ENCODE peak calls at places on chromosomes 2 and 18, in ten cellular contexts. T is Calu3; V is GM12892; J is iris pigment epithelial cell; M is trophoblast cell; Q is activated CD4-positive, CD25-positive, alpha-beta regulatory T cell; P is central memory CD8-positive, alpha-beta T cell; W is upper lobe of right lung; G is NCI-H1092; X is EL. K is an unnamed sample.

GRCh38 chr2:16525265-16525887 is 140.3 kb downstream of the CYRIA start:
- DNase-seq in T (peak), V (no peak), J (peak), M (peak), Q (no peak), P (no peak), W (no peak), G (no peak), X (no peak), K (peak)

GRCh38 chr18:310042-310441 is 42.2 kb upstream of the THOC1 start:
- DNase-seq in T (no peak), V (no peak), J (no peak), M (no peak), Q (no peak), P (no peak), W (no peak), G (no peak), X (no peak), K (no peak)

GRCh38 chr2:50712569-50712968 is 319.4 kb downstream of the NRXN1 start:
- DNase-seq in T (no peak), V (no peak), J (no peak), M (no peak), Q (no peak), P (no peak), W (no peak), G (no peak), X (no peak), K (no peak)

GRCh38 chr18:79988925-79989361 is 580 bp upstream of the TXNL4A start:
- DNase-seq in T (no peak), V (no peak), J (peak), M (peak), Q (no peak), P (no peak), W (peak), G (no peak), X (peak), K (peak)

GRCh38 chr2:69559696-69560482 is 83.7 kb downstream of the AAK1 start:
- DNase-seq in T (peak), V (no peak), J (peak), M (peak), Q (no peak), P (no peak), W (no peak), G (no peak), X (peak), K (peak)

GRCh38 chr2:151241224-151241623 is 20.4 kb downstream of the RBM43 start:
- DNase-seq in T (no peak), V (no peak), J (peak), M (peak), Q (no peak), P (no peak), W (no peak), G (no peak), X (peak), K (no peak)

GRCh38 chr2:28185881-28186280 is 206.8 kb upstream of the FOSL2 start:
- DNase-seq in T (no peak), V (no peak), J (peak), M (peak), Q (no peak), P (no peak), W (no peak), G (no peak), X (peak), K (peak)

GRCh38 chr18:31102020-31102684 is at the start of gene DSC2:
- DNase-seq in T (peak), V (no peak), J (no peak), M (peak), Q (no peak), P (no peak), W (peak), G (no peak), X (no peak), K (peak)

GRCh38 chr18:28114472-28114871 is 62.5 kb downstream of the CDH2 start:
- DNase-seq in T (no peak), V (no peak), J (peak), M (no peak), Q (no peak), P (no peak), W (no peak), G (no peak), X (peak), K (peak)

GRCh38 chr2:104378853-104379374 is 475.0 kb upstream of the POU3F3 start:
- DNase-seq in T (no peak), V (no peak), J (no peak), M (no peak), Q (no peak), P (no peak), W (no peak), G (peak), X (no peak), K (no peak)

GRCh38 chr18:79792988-79793355 is 4.8 kb upstream of the KCNG2 start:
- DNase-seq in T (no peak), V (no peak), J (no peak), M (no peak), Q (no peak), P (no peak), W (peak), G (no peak), X (no peak), K (no peak)

GRCh38 chr2:237998530-237998929 is 31.7 kb downstream of the UBE2F start:
- DNase-seq in T (no peak), V (no peak), J (peak), M (peak), Q (no peak), P (no peak), W (no peak), G (no peak), X (no peak), K (peak)

GRCh38 chr2:10668402-10669012 is 21.3 kb downstream of the NOL10 start:
- DNase-seq in T (peak), V (no peak), J (peak), M (peak), Q (no peak), P (no peak), W (no peak), G (peak), X (peak), K (peak)

GRCh38 chr2:151774506-151774905 is 40.2 kb upstream of the NEB start:
- DNase-seq in T (no peak), V (no peak), J (peak), M (no peak), Q (no peak), P (no peak), W (no peak), G (no peak), X (peak), K (peak)

GRCh38 chr18:9736942-9737813 is 29.1 kb downstream of the RAB31 start:
- DNase-seq in T (peak), V (no peak), J (no peak), M (no peak), Q (no peak), P (no peak), W (no peak), G (peak), X (peak), K (peak)

GRCh38 chr18:28185121-28185520 is 8.2 kb upstream of the CDH2 start:
- DNase-seq in T (no peak), V (no peak), J (no peak), M (no peak), Q (no peak), P (no peak), W (no peak), G (no peak), X (no peak), K (no peak)

GRCh38 chr18:12858961-12859360 is 25.1 kb downstream of the PTPN2 start:
- DNase-seq in T (no peak), V (no peak), J (no peak), M (no peak), Q (no peak), P (no peak), W (no peak), G (no peak), X (no peak), K (no peak)

GRCh38 chr18:39480494-39481245 is 1915.1 kb upstream of the CELF4 start:
- DNase-seq in T (no peak), V (no peak), J (no peak), M (no peak), Q (no peak), P (no peak), W (no peak), G (no peak), X (no peak), K (peak)

GRCh38 chr2:8120979-8121825 is 560.7 kb upstream of the ID2 start:
- DNase-seq in T (no peak), V (no peak), J (peak), M (peak), Q (no peak), P (no peak), W (no peak), G (no peak), X (peak), K (peak)

GRCh38 chr2:239290618-239291504 is 110.0 kb downstream of the HDAC4 start:
- DNase-seq in T (no peak), V (no peak), J (no peak), M (no peak), Q (no peak), P (no peak), W (peak), G (no peak), X (no peak), K (peak)

GRCh38 chr2:54945401-54946219 is 104.6 kb downstream of the RTN4 start:
- DNase-seq in T (no peak), V (no peak), J (peak), M (no peak), Q (no peak), P (no peak), W (no peak), G (no peak), X (peak), K (peak)

GRCh38 chr2:154637426-154637825 is 61.1 kb upstream of the KCNJ3 start:
- DNase-seq in T (no peak), V (no peak), J (peak), M (no peak), Q (no peak), P (no peak), W (no peak), G (no peak), X (no peak), K (no peak)

GRCh38 chr2:127558911-127559310 is 23.4 kb downstream of the MYO7B start:
- DNase-seq in T (no peak), V (no peak), J (no peak), M (no peak), Q (no peak), P (no peak), W (no peak), G (no peak), X (no peak), K (no peak)

GRCh38 chr2:115568643-115569042 is 1126.2 kb downstream of the DPP10 start:
- DNase-seq in T (no peak), V (no peak), J (no peak), M (no peak), Q (no peak), P (no peak), W (no peak), G (no peak), X (no peak), K (no peak)

GRCh38 chr2:204108301-204108700 is 171.7 kb downstream of the ICOS start:
- DNase-seq in T (peak), V (no peak), J (peak), M (peak), Q (peak), P (no peak), W (no peak), G (no peak), X (peak), K (peak)

GRCh38 chr2:152342259-152343046 is 7.5 kb downstream of the FMNL2 start:
- DNase-seq in T (no peak), V (no peak), J (no peak), M (peak), Q (no peak), P (no peak), W (no peak), G (no peak), X (no peak), K (no peak)

GRCh38 chr2:99600929-99601680 is 111.3 kb upstream of the REV1 start:
- DNase-seq in T (no peak), V (no peak), J (peak), M (no peak), Q (no peak), P (no peak), W (no peak), G (no peak), X (peak), K (peak)

K was measured in mesenchymal stem cell.